ENCODE peak calls at places on chromosomes 13 and 19, in eight cellular contexts. One of them, this sample, is unnamed.

GRCh38 chr19:3949997-3950859 is 17.4 kb downstream of the NMRK2 start:
- DNase-seq in stomach: no peak
- DNase-seq in HFF-Myc: no peak
- DNase-seq in WTC11: no peak
- DNase-seq in hepatocyte: no peak
- DNase-seq in CD4-positive, alpha-beta T cell: no peak
- DNase-seq in Calu3: no peak
- DNase-seq in AG04450: no peak
- DNase-seq in this sample: no peak

GRCh38 chr19:35265126-35265995 is 3.4 kb upstream of the USF2 start:
- DNase-seq in WTC11: peak; percentile 8
- DNase-seq in stomach: peak; percentile 14
- DNase-seq in AG04450: no peak
- DNase-seq in Calu3: no peak
- DNase-seq in HFF-Myc: no peak
- DNase-seq in hepatocyte: no peak
- DNase-seq in CD4-positive, alpha-beta T cell: peak; percentile 32
- DNase-seq in this sample: no peak

GRCh38 chr19:14066139-14066538 is 4.3 kb upstream of the PALM3 start:
- DNase-seq in AG04450: no peak
- DNase-seq in Calu3: no peak
- DNase-seq in HFF-Myc: no peak
- DNase-seq in hepatocyte: no peak
- DNase-seq in stomach: no peak
- DNase-seq in CD4-positive, alpha-beta T cell: no peak
- DNase-seq in WTC11: no peak
- DNase-seq in this sample: no peak

GRCh38 chr19:10045371-10045770 is 32.1 kb downstream of the RDH8 start:
- DNase-seq in Calu3: no peak
- DNase-seq in HFF-Myc: no peak
- DNase-seq in WTC11: no peak
- DNase-seq in stomach: no peak
- DNase-seq in AG04450: no peak
- DNase-seq in hepatocyte: no peak
- DNase-seq in CD4-positive, alpha-beta T cell: no peak
- DNase-seq in this sample: no peak

GRCh38 chr13:27339299-27339698 is 68.7 kb downstream of the RASL11A start:
- DNase-seq in WTC11: peak; percentile 75
- DNase-seq in Calu3: peak; percentile 43
- DNase-seq in hepatocyte: peak; percentile 50
- DNase-seq in HFF-Myc: peak; percentile 22
- DNase-seq in AG04450: no peak
- DNase-seq in stomach: peak; percentile 39
- DNase-seq in CD4-positive, alpha-beta T cell: peak; percentile 45
- DNase-seq in this sample: no peak

GRCh38 chr13:85724554-85725432 is 74.4 kb downstream of the SLITRK6 start:
- DNase-seq in stomach: no peak
- DNase-seq in WTC11: no peak
- DNase-seq in CD4-positive, alpha-beta T cell: no peak
- DNase-seq in Calu3: no peak
- DNase-seq in hepatocyte: no peak
- DNase-seq in HFF-Myc: no peak
- DNase-seq in AG04450: peak; percentile 24
- DNase-seq in this sample: no peak

GRCh38 chr19:40240332-40240731 is 13.8 kb upstream of the CCNP start:
- DNase-seq in stomach: no peak
- DNase-seq in WTC11: no peak
- DNase-seq in HFF-Myc: no peak
- DNase-seq in hepatocyte: no peak
- DNase-seq in Calu3: no peak
- DNase-seq in AG04450: no peak
- DNase-seq in CD4-positive, alpha-beta T cell: no peak
- DNase-seq in this sample: no peak

GRCh38 chr13:58855283-58855682 is 1223.7 kb downstream of the PCDH17 start:
- DNase-seq in HFF-Myc: no peak
- DNase-seq in AG04450: no peak
- DNase-seq in CD4-positive, alpha-beta T cell: no peak
- DNase-seq in Calu3: no peak
- DNase-seq in stomach: no peak
- DNase-seq in hepatocyte: no peak
- DNase-seq in WTC11: no peak
- DNase-seq in this sample: no peak

GRCh38 chr19:2546128-2547032 is 70.5 kb downstream of the GADD45B start:
- DNase-seq in Calu3: peak; percentile 72
- DNase-seq in stomach: peak; percentile 64
- DNase-seq in WTC11: peak; percentile 67
- DNase-seq in HFF-Myc: no peak
- DNase-seq in hepatocyte: peak; percentile 80
- DNase-seq in CD4-positive, alpha-beta T cell: no peak
- DNase-seq in AG04450: no peak
- DNase-seq in this sample: no peak

GRCh38 chr13:49220035-49220855 is at the start of gene MLNR:
- DNase-seq in HFF-Myc: no peak
- DNase-seq in WTC11: peak; percentile 64
- DNase-seq in Calu3: peak; percentile 62
- DNase-seq in CD4-positive, alpha-beta T cell: no peak
- DNase-seq in stomach: no peak
- DNase-seq in AG04450: no peak
- DNase-seq in hepatocyte: peak; percentile 46
- DNase-seq in this sample: no peak

GRCh38 chr19:38658462-38659306 is 11.2 kb downstream of the ACTN4 start:
- DNase-seq in WTC11: no peak
- DNase-seq in AG04450: peak; percentile 98
- DNase-seq in CD4-positive, alpha-beta T cell: no peak
- DNase-seq in HFF-Myc: peak; percentile 98
- DNase-seq in hepatocyte: peak; percentile 92
- DNase-seq in stomach: peak; percentile 63
- DNase-seq in Calu3: peak; percentile 84
- DNase-seq in this sample: peak; percentile 99

GRCh38 chr13:52974711-52975110 is 53.9 kb upstream of the OLFM4 start:
- DNase-seq in HFF-Myc: no peak
- DNase-seq in CD4-positive, alpha-beta T cell: no peak
- DNase-seq in WTC11: no peak
- DNase-seq in AG04450: no peak
- DNase-seq in stomach: no peak
- DNase-seq in Calu3: no peak
- DNase-seq in hepatocyte: no peak
- DNase-seq in this sample: no peak

GRCh38 chr13:44249439-44249838 is 124.2 kb upstream of the SERP2 start:
- DNase-seq in AG04450: peak; percentile 47
- DNase-seq in Calu3: no peak
- DNase-seq in hepatocyte: peak; percentile 49
- DNase-seq in HFF-Myc: peak; percentile 56
- DNase-seq in stomach: no peak
- DNase-seq in CD4-positive, alpha-beta T cell: no peak
- DNase-seq in WTC11: no peak
- DNase-seq in this sample: no peak

GRCh38 chr19:54352546-54352945 is 12.2 kb downstream of the LAIR1 start:
- DNase-seq in hepatocyte: no peak
- DNase-seq in AG04450: no peak
- DNase-seq in HFF-Myc: no peak
- DNase-seq in Calu3: no peak
- DNase-seq in CD4-positive, alpha-beta T cell: no peak
- DNase-seq in WTC11: no peak
- DNase-seq in stomach: no peak
- DNase-seq in this sample: no peak

GRCh38 chr13:57992416-57992815 is 360.9 kb downstream of the PCDH17 start:
- DNase-seq in HFF-Myc: no peak
- DNase-seq in CD4-positive, alpha-beta T cell: no peak
- DNase-seq in AG04450: no peak
- DNase-seq in Calu3: no peak
- DNase-seq in WTC11: no peak
- DNase-seq in stomach: no peak
- DNase-seq in hepatocyte: no peak
- DNase-seq in this sample: no peak

DNA sequence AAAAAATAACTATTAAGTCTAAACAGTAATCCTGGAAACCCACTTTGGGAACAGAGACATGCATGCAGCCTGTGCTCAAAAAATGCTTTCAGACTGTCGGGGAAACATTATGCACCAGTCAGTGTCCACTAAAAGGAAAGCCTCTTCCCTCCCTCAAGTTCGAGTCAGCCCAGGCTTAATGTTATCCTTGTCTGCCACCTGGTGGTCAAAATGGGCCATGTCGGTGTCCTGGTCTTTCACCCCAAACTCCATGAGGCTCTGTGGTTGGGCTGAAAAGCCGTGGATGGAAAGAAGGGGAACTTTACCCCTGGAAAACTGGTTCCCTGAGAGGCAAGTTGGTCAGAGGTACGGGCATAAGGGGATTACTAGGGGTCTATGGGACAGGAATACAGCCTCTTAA is 88.4 kb upstream of the ZNF492 start:
- DNase-seq in Calu3: no peak
- DNase-seq in stomach: no peak
- DNase-seq in HFF-Myc: peak; percentile 0
- DNase-seq in WTC11: peak; percentile 36
- DNase-seq in AG04450: no peak
- DNase-seq in hepatocyte: no peak
- DNase-seq in CD4-positive, alpha-beta T cell: no peak
- DNase-seq in this sample: no peak
- TF ChIP-seq CTCF in Calu3: no peak
- TF ChIP-seq CTCF in stomach: peak; percentile 39
- TF ChIP-seq CTCF in HFF-Myc: peak; percentile 37
- TF ChIP-seq CTCF in WTC11: peak; percentile 50
- TF ChIP-seq CTCF in AG04450: no peak
- TF ChIP-seq CTCF in hepatocyte: no peak
- TF ChIP-seq CTCF in CD4-positive, alpha-beta T cell: no peak
- TF ChIP-seq CTCF in this sample: no peak

GRCh38 chr13:110790371-110790770 is 76.9 kb downstream of the ING1 start:
- DNase-seq in Calu3: no peak
- DNase-seq in WTC11: no peak
- DNase-seq in CD4-positive, alpha-beta T cell: no peak
- DNase-seq in hepatocyte: no peak
- DNase-seq in stomach: no peak
- DNase-seq in HFF-Myc: no peak
- DNase-seq in AG04450: no peak
- DNase-seq in this sample: no peak
- TF ChIP-seq CTCF in Calu3: no peak
- TF ChIP-seq CTCF in WTC11: no peak
- TF ChIP-seq CTCF in CD4-positive, alpha-beta T cell: no peak
- TF ChIP-seq CTCF in hepatocyte: no peak
- TF ChIP-seq CTCF in stomach: no peak
- TF ChIP-seq CTCF in HFF-Myc: no peak
- TF ChIP-seq CTCF in AG04450: no peak
- TF ChIP-seq CTCF in this sample: no peak

GRCh38 chr19:49085868-49086232 is 599 bp downstream of the SNRNP70 start:
- DNase-seq in WTC11: no peak
- DNase-seq in stomach: no peak
- DNase-seq in AG04450: no peak
- DNase-seq in HFF-Myc: no peak
- DNase-seq in CD4-positive, alpha-beta T cell: no peak
- DNase-seq in Calu3: no peak
- DNase-seq in hepatocyte: no peak
- DNase-seq in this sample: no peak
- TF ChIP-seq CTCF in WTC11: no peak
- TF ChIP-seq CTCF in stomach: no peak
- TF ChIP-seq CTCF in AG04450: no peak
- TF ChIP-seq CTCF in HFF-Myc: no peak
- TF ChIP-seq CTCF in CD4-positive, alpha-beta T cell: no peak
- TF ChIP-seq CTCF in Calu3: no peak
- TF ChIP-seq CTCF in hepatocyte: no peak
- TF ChIP-seq CTCF in this sample: no peak

DNA sequence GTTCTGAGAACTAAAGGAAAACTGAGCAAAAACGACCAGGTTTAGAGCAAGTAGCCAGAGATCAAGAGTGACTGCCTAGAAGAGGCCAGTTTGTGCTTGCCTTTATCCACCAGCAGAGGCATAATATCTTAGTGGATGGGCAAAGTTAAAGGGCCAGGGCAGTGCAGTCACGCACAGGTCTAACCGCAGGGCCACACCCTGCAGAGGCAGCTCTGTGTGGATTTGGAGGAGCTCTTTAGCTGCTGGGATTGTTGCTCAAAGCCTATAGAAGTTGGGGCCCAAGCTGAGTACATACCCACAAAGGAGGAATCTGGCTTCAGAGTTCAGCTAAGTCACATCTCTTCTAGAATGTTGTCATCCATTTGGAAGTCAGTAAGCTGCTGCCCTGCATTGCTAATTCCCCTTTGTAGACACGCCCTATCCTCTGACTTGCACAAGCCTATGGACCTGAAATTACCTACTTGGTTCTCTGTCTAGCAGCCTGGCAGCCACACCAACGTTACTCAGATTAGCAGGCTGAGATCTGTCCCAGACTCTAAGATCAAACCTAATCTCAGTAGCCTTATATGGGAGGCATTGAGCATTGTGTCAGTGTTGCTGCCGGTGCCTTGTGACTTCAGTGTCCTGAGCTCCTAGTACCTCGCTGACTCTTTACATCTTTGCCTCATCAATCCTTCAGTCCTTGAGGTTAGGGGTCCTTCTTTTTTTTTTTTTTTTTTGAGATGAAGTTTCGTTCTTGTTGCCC is 102.9 kb upstream of the STARD13 start:
- DNase-seq in stomach: peak; percentile 34
- DNase-seq in Calu3: peak; percentile 49
- DNase-seq in AG04450: no peak
- DNase-seq in HFF-Myc: no peak
- DNase-seq in CD4-positive, alpha-beta T cell: no peak
- DNase-seq in hepatocyte: peak; percentile 7
- DNase-seq in WTC11: no peak
- DNase-seq in this sample: no peak
- TF ChIP-seq CTCF in stomach: no peak
- TF ChIP-seq CTCF in Calu3: no peak
- TF ChIP-seq CTCF in AG04450: no peak
- TF ChIP-seq CTCF in HFF-Myc: peak; percentile 23
- TF ChIP-seq CTCF in CD4-positive, alpha-beta T cell: no peak
- TF ChIP-seq CTCF in hepatocyte: no peak
- TF ChIP-seq CTCF in WTC11: no peak
- TF ChIP-seq CTCF in this sample: no peak

GRCh38 chr19:45130888-45131615 is 29.7 kb downstream of the NKPD1 start:
- DNase-seq in hepatocyte: peak; percentile 62
- DNase-seq in CD4-positive, alpha-beta T cell: no peak
- DNase-seq in HFF-Myc: no peak
- DNase-seq in WTC11: no peak
- DNase-seq in AG04450: no peak
- DNase-seq in stomach: peak; percentile 63
- DNase-seq in Calu3: peak; percentile 83
- DNase-seq in this sample: no peak
- TF ChIP-seq CTCF in hepatocyte: peak; percentile 36
- TF ChIP-seq CTCF in CD4-positive, alpha-beta T cell: no peak
- TF ChIP-seq CTCF in HFF-Myc: peak; percentile 31
- TF ChIP-seq CTCF in WTC11: no peak
- TF ChIP-seq CTCF in AG04450: peak; percentile 34
- TF ChIP-seq CTCF in stomach: peak; percentile 39
- TF ChIP-seq CTCF in Calu3: peak; percentile 70
- TF ChIP-seq CTCF in this sample: no peak

GRCh38 chr19:5285955-5286354 is 54.7 kb downstream of the PTPRS start:
- DNase-seq in stomach: no peak
- DNase-seq in WTC11: no peak
- DNase-seq in Calu3: no peak
- DNase-seq in hepatocyte: no peak
- DNase-seq in AG04450: no peak
- DNase-seq in CD4-positive, alpha-beta T cell: no peak
- DNase-seq in HFF-Myc: no peak
- DNase-seq in this sample: no peak
- TF ChIP-seq CTCF in stomach: no peak
- TF ChIP-seq CTCF in WTC11: no peak
- TF ChIP-seq CTCF in Calu3: no peak
- TF ChIP-seq CTCF in hepatocyte: no peak
- TF ChIP-seq CTCF in AG04450: no peak
- TF ChIP-seq CTCF in CD4-positive, alpha-beta T cell: no peak
- TF ChIP-seq CTCF in HFF-Myc: no peak
- TF ChIP-seq CTCF in this sample: no peak

This sample was measured in AG09319.